ENCODE peak calls at places on chromosomes 5 and 9, in four cellular contexts. I is AG08396, N is GM23338, D is prostate gland. Q is an unnamed sample.

GRCh38 chr5:57503433-57503832 is 20.8 kb upstream of the ACTBL2 start:
- DNase-seq in N (no peak), I (no peak), D (no peak), Q (no peak)

GRCh38 chr9:134215709-134216448 is 51.5 kb upstream of the RNU6ATAC start:
- DNase-seq in D (no peak), N (no peak), I (peak), Q (peak)

GRCh38 chr5:43231977-43232376 is 40.0 kb downstream of the NIM1K start:
- DNase-seq in D (peak), I (no peak), N (peak), Q (no peak)

GRCh38 chr9:104992696-104993095 is 64.7 kb upstream of the ABCA1 start:
- DNase-seq in N (peak), D (no peak), I (no peak), Q (peak)

GRCh38 chr9:26773054-26773453 is 119.5 kb downstream of the CAAP1 start:
- DNase-seq in N (no peak), D (peak), I (no peak), Q (no peak)

GRCh38 chr5:78896128-78896527 is 89.0 kb downstream of the ARSB start:
- DNase-seq in I (peak), D (no peak), N (no peak), Q (no peak)

GRCh38 chr9:81490605-81491331 is 198.6 kb downstream of the TLE1 start:
- DNase-seq in I (peak), N (no peak), D (no peak), Q (peak)

GRCh38 chr9:84169240-84169639 is 171.3 kb downstream of the SLC28A3 start:
- DNase-seq in I (no peak), N (no peak), D (no peak), Q (no peak)

GRCh38 chr9:14400658-14400995 is 86.7 kb upstream of the NFIB start:
- DNase-seq in I (peak), N (peak), D (no peak), Q (no peak)

GRCh38 chr5:135041726-135042125 is 7.7 kb upstream of the PITX1 start:
- DNase-seq in I (no peak), N (no peak), D (no peak), Q (no peak)

GRCh38 chr5:31158686-31159085 is 34.8 kb upstream of the CDH6 start:
- DNase-seq in D (no peak), N (no peak), I (no peak), Q (no peak)

GRCh38 chr5:168765220-168766037 is 186.3 kb upstream of the PANK3 start:
- DNase-seq in D (no peak), N (no peak), I (no peak), Q (no peak)

GRCh38 chr9:136587145-136587943 is 41.5 kb upstream of the NOTCH1 start:
- DNase-seq in I (no peak), N (peak), D (no peak), Q (no peak)

GRCh38 chr5:75335952-75336624 is 932 bp upstream of the HMGCR start:
- DNase-seq in I (peak), N (peak), D (peak), Q (peak)

GRCh38 chr5:855771-856530 is 5.2 kb upstream of the ZDHHC11 start:
- DNase-seq in D (no peak), I (no peak), N (no peak), Q (no peak)

GRCh38 chr5:1471240-1471853 is 26.1 kb upstream of the SLC6A3 start:
- DNase-seq in N (no peak), I (no peak), D (no peak), Q (no peak)

GRCh38 chr5:151770383-151771258 is 1.1 kb upstream of the G3BP1 start:
- DNase-seq in I (peak), N (peak), D (peak), Q (no peak)

GRCh38 chr5:72667708-72668107 is 148.8 kb upstream of the TNPO1 start:
- DNase-seq in N (no peak), I (no peak), D (no peak), Q (no peak)

Q was measured in BJ.